ENCODE peak calls at places on chromosomes 11 and 22, in five cellular contexts. S is ELR, I is AG09309, H is HS-27A, J is epithelial cell of prostate. R is an unnamed sample.

GRCh38 chr11:77129841-77130756 is 2.1 kb downstream of the MYO7A start:
- DNase-seq in I (no peak), S (no peak), J (no peak), H (no peak), R (no peak)

GRCh38 chr11:125638315-125638714 is 13.4 kb downstream of the CHEK1 start:
- DNase-seq in J (no peak), S (no peak), I (no peak), H (no peak), R (no peak)

GRCh38 chr11:59141673-59142460 is 789 bp upstream of the FAM111A start:
- DNase-seq in J (no peak), S (peak; percentile 74), H (peak; percentile 41), I (no peak), R (no peak)

GRCh38 chr22:47367993-47368945 is 605.8 kb downstream of the TBC1D22A start:
- DNase-seq in H (no peak), J (no peak), I (no peak), S (no peak), R (no peak)

GRCh38 chr11:91984033-91984568 is 240.5 kb upstream of the FAT3 start:
- DNase-seq in H (no peak), J (no peak), S (no peak), I (no peak), R (no peak)

GRCh38 chr22:33192156-33192555 is 134.0 kb upstream of the SYN3 start:
- DNase-seq in I (no peak), H (no peak), S (no peak), J (no peak), R (no peak)

GRCh38 chr11:12884751-12885318 is 124.3 kb upstream of the RASSF10 start:
- DNase-seq in H (no peak), J (no peak), I (no peak), S (no peak), R (no peak)

GRCh38 chr22:20531404-20532181 is 24.2 kb downstream of the MED15 start:
- DNase-seq in J (peak; percentile 87), S (peak; percentile 98), I (no peak), H (peak; percentile 84), R (peak; percentile 58)

GRCh38 chr11:122601131-122602125 is 54.1 kb upstream of the UBASH3B start:
- DNase-seq in J (no peak), I (peak; percentile 71), H (no peak), S (peak; percentile 59), R (peak; percentile 34)

GRCh38 chr11:73252577-73253191 is 19.5 kb upstream of the P2RY6 start:
- DNase-seq in J (no peak), I (no peak), S (peak; percentile 28), H (no peak), R (peak; percentile 1)

GRCh38 chr11:1560011-1560579 is 12.0 kb downstream of the DUSP8 start:
- DNase-seq in I (no peak), J (no peak), H (no peak), S (no peak), R (no peak)

GRCh38 chr11:11841121-11841604 is 609 bp upstream of the USP47 start:
- DNase-seq in S (peak; percentile 53), H (no peak), I (no peak), J (no peak), R (peak; percentile 59)

R was measured in uterus.